ENCODE peak calls at places on chromosomes 1 and 21, in nine cellular contexts. O is aorta; Y is AG10803; G is endothelial cell; L is activated naive CD4-positive, alpha-beta T cell treated with anti-CD3 and anti-CD28 coated beads, Interleukin-2, amount 10 ng/mL, durations not matched to agents 7 days and 5 days; F is mucosa of descending colon; K is amygdala; M is neuronal stem cell; J is effector memory CD8-positive, alpha-beta T cell. R is an unnamed sample.

GRCh38 chr1:84505167-84506001 is 802 bp upstream of the SPATA1 start:
- DNase-seq in G (no peak), F (no peak), L (peak), K (no peak), O (peak), J (no peak), M (no peak), Y (peak), R (no peak)

GRCh38 chr1:109773900-109774485 is 10.3 kb upstream of the EPS8L3 start:
- DNase-seq in Y (no peak), J (no peak), L (no peak), O (peak), F (peak), G (no peak), M (no peak), K (no peak), R (no peak)

GRCh38 chr1:193066606-193067005 is 7.2 kb downstream of the RO60 start:
- DNase-seq in L (no peak), F (no peak), O (no peak), G (no peak), Y (no peak), M (no peak), K (no peak), J (no peak), R (no peak)

GRCh38 chr1:152107984-152108898 is 7.0 kb downstream of the TCHH start:
- DNase-seq in J (no peak), G (peak), O (peak), L (no peak), M (no peak), K (no peak), Y (peak), F (peak), R (peak)

GRCh38 chr21:41995577-41995976 is 14.6 kb downstream of the ZBTB21 start:
- DNase-seq in J (no peak), F (no peak), O (no peak), G (no peak), Y (no peak), L (no peak), M (no peak), K (no peak), R (no peak)

GRCh38 chr1:43276673-43277072 is 6.9 kb downstream of the TMEM125 start:
- DNase-seq in K (no peak), M (no peak), L (peak), Y (no peak), F (no peak), J (no peak), G (no peak), O (no peak), R (no peak)

GRCh38 chr1:193614817-193615216 is 428.4 kb upstream of the B3GALT2 start:
- DNase-seq in G (no peak), J (no peak), M (no peak), K (no peak), F (no peak), L (no peak), O (no peak), Y (no peak), R (peak)

GRCh38 chr1:183027031-183027430 is 3.8 kb downstream of the LAMC1 start:
- DNase-seq in O (no peak), Y (peak), K (no peak), J (no peak), G (no peak), M (no peak), L (no peak), F (no peak), R (no peak)

GRCh38 chr1:48572632-48573258 is 100.7 kb upstream of the SPATA6 start:
- DNase-seq in J (no peak), O (peak), G (peak), F (peak), Y (peak), L (no peak), K (peak), M (peak), R (peak)

GRCh38 chr1:33820804-33821203 is 43.1 kb upstream of the HMGB4 start:
- DNase-seq in M (no peak), O (no peak), F (no peak), L (no peak), G (no peak), Y (no peak), K (no peak), J (no peak), R (no peak)

GRCh38 chr1:241934181-241934815 is 23.3 kb upstream of the BECN2 start:
- DNase-seq in L (no peak), K (no peak), F (no peak), G (peak), J (no peak), Y (peak), M (peak), O (no peak), R (peak)

GRCh38 chr1:18541046-18541795 is 60.5 kb downstream of the KLHDC7A start:
- DNase-seq in L (no peak), F (no peak), Y (no peak), G (no peak), M (no peak), O (no peak), J (no peak), K (no peak), R (no peak)

GRCh38 chr1:230236301-230236700 is 169.3 kb downstream of the GALNT2 start:
- DNase-seq in G (no peak), K (no peak), Y (no peak), F (no peak), M (no peak), O (no peak), J (no peak), L (no peak), R (no peak)

GRCh38 chr1:25774921-25775774 is 24.8 kb upstream of the SELENON start:
- DNase-seq in M (no peak), J (peak), G (no peak), F (peak), O (no peak), K (no peak), Y (no peak), L (peak), R (no peak)

GRCh38 chr1:41343790-41344679 is 17.2 kb upstream of the FOXO6 start:
- DNase-seq in O (no peak), G (no peak), M (no peak), Y (no peak), J (no peak), K (no peak), F (no peak), L (no peak), R (peak)

R was measured in EL.